ENCODE peak calls at places on chromosomes 16 and 17, in five cellular contexts. X is adrenal gland, T is A549, K is endothelial cell of umbilical vein, H is spleen. R is an unnamed sample.

GRCh38 chr16:67240506-67240905 is 6.8 kb downstream of the FHOD1 start:
- DNase-seq in X (no peak), T (no peak), K (no peak), H (peak; percentile 46), R (no peak)

GRCh38 chr16:27286446-27286845 is 17.9 kb upstream of the NSMCE1 start:
- DNase-seq in X (no peak), T (peak; percentile 73), K (peak; percentile 98), H (no peak), R (no peak)

GRCh38 chr16:55146939-55147338 is 177.1 kb upstream of the IRX6 start:
- DNase-seq in X (no peak), T (no peak), K (no peak), H (no peak), R (no peak)

GRCh38 chr17:43360376-43360738 is 38.4 kb upstream of the ARL4D start:
- DNase-seq in X (peak; percentile 64), T (peak; percentile 80), K (peak; percentile 74), H (no peak), R (peak; percentile 72)

GRCh38 chr16:11327277-11328171 is 17.7 kb upstream of the RMI2 start:
- DNase-seq in X (no peak), T (no peak), K (no peak), H (no peak), R (peak; percentile 53)

GRCh38 chr17:27079660-27080059 is 214.3 kb upstream of the WSB1 start:
- DNase-seq in X (no peak), T (no peak), K (no peak), H (no peak), R (no peak)

GRCh38 chr16:57734308-57734924 is 1.2 kb upstream of the KATNB1 start:
- DNase-seq in X (no peak), T (no peak), K (no peak), H (peak; percentile 90), R (no peak)

GRCh38 chr17:55067697-55068439 is 99.3 kb downstream of the STXBP4 start:
- DNase-seq in X (no peak), T (no peak), K (no peak), H (no peak), R (no peak)

GRCh38 chr16:56911771-56912541 is 20.0 kb upstream of the HERPUD1 start:
- DNase-seq in X (peak; percentile 56), T (no peak), K (no peak), H (peak; percentile 89), R (peak; percentile 74)

GRCh38 chr17:49964539-49965521 is 4.2 kb upstream of the DLX4 start:
- DNase-seq in X (no peak), T (no peak), K (no peak), H (no peak), R (no peak)

GRCh38 chr17:47729486-47729885 is 3.5 kb upstream of the TBX21 start:
- DNase-seq in X (no peak), T (no peak), K (no peak), H (peak; percentile 47), R (no peak)

GRCh38 chr17:37050905-37051304 is 102.2 kb downstream of the AATF start:
- DNase-seq in X (no peak), T (no peak), K (no peak), H (no peak), R (no peak)

GRCh38 chr16:83389751-83390150 is 418.0 kb upstream of the HSBP1 start:
- DNase-seq in X (no peak), T (no peak), K (no peak), H (no peak), R (no peak)

GRCh38 chr17:17742688-17743390 is 61.6 kb downstream of the RAI1 start:
- DNase-seq in X (no peak), T (no peak), K (no peak), H (no peak), R (no peak)

GRCh38 chr17:50059759-50060273 is 3.9 kb downstream of the ITGA3 start:
- DNase-seq in X (peak; percentile 60), T (no peak), K (peak; percentile 72), H (peak; percentile 72), R (no peak)

GRCh38 chr16:9102379-9102778 is 10.9 kb downstream of the HAPSTR1 start:
- DNase-seq in X (no peak), T (peak; percentile 37), K (no peak), H (no peak), R (no peak)

GRCh38 chr17:78234261-78234865 is 2.9 kb downstream of the TMEM235 start:
- DNase-seq in X (no peak), T (no peak), K (no peak), H (no peak), R (no peak)

GRCh38 chr17:28552201-28552999 is at the start of gene UNC119:
- DNase-seq in X (peak; percentile 70), T (peak; percentile 59), K (peak; percentile 60), H (peak; percentile 97), R (peak; percentile 87)

GRCh38 chr16:31215287-31216115 is 1.4 kb downstream of the PYDC1 start:
- DNase-seq in X (peak; percentile 73), T (peak; percentile 65), K (peak; percentile 21), H (peak; percentile 87), R (peak; percentile 66)

GRCh38 chr16:12802661-12803060 is 1.0 kb downstream of the CPPED1 start:
- DNase-seq in X (no peak), T (no peak), K (no peak), H (no peak), R (no peak)

GRCh38 chr16:12802048-12802447 is 1.6 kb downstream of the CPPED1 start:
- DNase-seq in X (no peak), T (no peak), K (no peak), H (no peak), R (no peak)

GRCh38 chr16:12804395-12804794 is 708 bp upstream of the CPPED1 start:
- DNase-seq in X (no peak), T (no peak), K (no peak), H (no peak), R (no peak)

GRCh38 chr16:12805091-12805490 is 1.4 kb upstream of the CPPED1 start:
- DNase-seq in X (no peak), T (no peak), K (no peak), H (no peak), R (no peak)

GRCh38 chr16:12803203-12804093 is at the start of gene CPPED1:
- DNase-seq in X (peak; percentile 91), T (peak; percentile 94), K (peak; percentile 91), H (peak; percentile 99), R (peak; percentile 94)
- TF ChIP-seq POLR2A in X (peak; percentile 56), T (peak; percentile 73), K (peak; percentile 55), H (no peak), R (peak; percentile 60)

DNA sequence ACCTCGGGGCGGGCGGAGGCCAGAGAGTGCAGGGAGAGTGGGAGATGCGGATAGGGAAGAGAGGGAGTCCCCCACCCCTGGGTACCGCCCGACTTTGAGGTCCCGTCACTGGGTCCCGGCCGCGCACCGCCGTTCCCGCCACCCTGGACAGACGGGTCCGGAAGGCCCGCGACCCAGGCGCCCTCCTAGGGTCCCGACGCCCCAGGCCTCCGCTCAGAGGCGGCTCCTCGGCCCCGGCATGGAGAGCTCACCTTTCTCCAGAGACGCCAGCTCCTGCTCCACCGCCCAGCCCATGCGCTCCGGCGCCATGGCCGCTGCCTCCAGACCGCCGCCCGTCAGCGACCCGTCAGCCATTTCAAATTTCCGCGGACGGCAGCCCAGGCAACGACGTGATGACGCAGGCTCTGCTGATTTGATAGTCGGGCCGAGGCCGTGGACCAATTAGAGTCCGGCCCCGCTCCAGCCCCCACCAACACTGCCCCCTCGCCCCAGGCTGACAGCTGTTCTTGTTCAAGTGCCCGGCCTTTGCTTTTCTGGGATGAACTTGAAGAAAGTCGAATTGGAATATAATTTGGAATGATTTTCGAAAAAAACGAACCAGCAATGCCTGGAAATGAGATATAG is at the start of gene SHCBP1:
- DNase-seq in X (peak; percentile 82), T (peak; percentile 84), K (peak; percentile 88), H (peak; percentile 94), R (peak; percentile 82)
- H3K27ac ChIP-seq in X (no peak within 1 kb of the TSS), T (peak within 1 kb of the TSS; percentile 61), K (peak within 1 kb of the TSS; percentile 62), H (no peak within 1 kb of the TSS), R (peak within 1 kb of the TSS; percentile 26)

GRCh38 chr17:34201767-34202166 is 53.3 kb upstream of the CCL2 start:
- DNase-seq in X (no peak), T (no peak), K (no peak), H (no peak), R (no peak)
- TF ChIP-seq POLR2A in X (no peak), T (no peak), K (no peak), H (no peak), R (no peak)

DNA sequence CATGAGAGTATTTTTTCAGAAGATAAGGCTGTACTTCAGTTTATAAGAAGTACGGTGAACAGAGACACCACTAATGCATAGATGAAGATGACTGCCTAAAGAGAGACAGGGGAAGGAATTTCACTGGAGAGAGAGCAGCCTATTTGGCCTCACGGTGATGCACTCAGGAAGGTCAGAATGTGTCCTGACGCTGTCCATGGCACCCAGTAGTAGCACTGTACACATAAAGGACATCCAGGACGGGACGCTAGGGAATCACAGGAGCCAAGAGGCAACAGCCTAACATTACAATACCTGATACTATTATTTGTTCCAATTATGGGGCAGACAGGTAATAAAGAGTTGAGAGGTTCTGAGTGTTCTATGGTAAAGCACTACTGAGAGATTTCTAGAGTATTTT is 24.9 kb upstream of the LRRC37A start:
- DNase-seq in X (no peak), T (no peak), K (no peak), H (no peak), R (no peak)
- H3K27ac ChIP-seq in X (no peak overlapping the region), T (no peak overlapping the region), K (no peak overlapping the region), H (no peak overlapping the region), R (no peak overlapping the region)

DNA sequence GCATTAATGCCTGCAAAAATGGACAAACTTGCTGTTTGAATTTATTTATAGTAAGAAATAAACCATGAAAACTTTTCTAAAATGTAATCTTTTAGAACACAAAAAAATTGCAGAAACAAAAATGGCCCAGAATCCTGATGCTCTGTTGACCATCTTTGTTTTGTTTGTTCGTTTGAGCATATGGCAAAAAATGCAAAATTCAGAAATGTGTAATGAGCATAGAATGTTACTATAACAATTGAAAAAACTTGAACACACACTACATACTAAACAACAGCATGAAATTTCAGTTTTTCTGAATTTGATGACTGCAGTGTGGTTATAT is 1.1 kb upstream of the KPNA2 start:
- DNase-seq in X (no peak), T (no peak), K (no peak), H (no peak), R (no peak)
- TF ChIP-seq POLR2A in X (no peak), T (no peak), K (no peak), H (no peak), R (no peak)

GRCh38 chr16:19578378-19578851 is 22.9 kb downstream of the VPS35L start:
- DNase-seq in X (no peak), T (no peak), K (no peak), H (no peak), R (peak; percentile 17)

GRCh38 chr16:19574625-19575024 is 19.1 kb downstream of the VPS35L start:
- DNase-seq in X (no peak), T (no peak), K (no peak), H (no peak), R (no peak)

GRCh38 chr16:19573997-19574396 is 18.5 kb downstream of the VPS35L start:
- DNase-seq in X (no peak), T (no peak), K (no peak), H (no peak), R (no peak)
- H3K27ac ChIP-seq in X (no peak overlapping the region), T (no peak overlapping the region), K (no peak overlapping the region), H (no peak overlapping the region), R (no peak overlapping the region)

GRCh38 chr17:75589017-75589918 is 1.7 kb downstream of the MYO15B start:
- DNase-seq in X (peak; percentile 92), T (peak; percentile 91), K (peak; percentile 74), H (peak; percentile 100), R (peak; percentile 97)
- TF ChIP-seq POLR2A in X (peak; percentile 53), T (peak; percentile 23), K (peak; percentile 42), H (no peak), R (no peak)